ENCODE peak calls at places on chromosomes 12 and 14, in four cellular contexts. P is hepatic stellate cell; B is GM13977; O is stimulated activated CD4-positive, alpha-beta T cell treated with anti-CD3 and anti-CD28 coated beads, TNF-alpha, amount 100 ng/mL, for 4 hours. Y is an unnamed sample.
A peak's percentile ranks its signal among the peaks of the same experiment; 100 is the strongest.

GRCh38 chr14:105737504-105738246 is 211.3 kb downstream of the TMEM121 start:
- DNase-seq in B (peak; percentile 4), O (no peak), P (no peak), Y (peak; percentile 37)

GRCh38 chr12:90163975-90164374 is 455.3 kb upstream of the ATP2B1 start:
- DNase-seq in O (no peak), B (no peak), P (no peak), Y (no peak)

GRCh38 chr14:57403521-57403864 is 13.1 kb downstream of the NAA30 start:
- DNase-seq in B (no peak), O (no peak), P (no peak), Y (no peak)

GRCh38 chr12:5027436-5027835 is 16.2 kb upstream of the KCNA5 start:
- DNase-seq in O (no peak), B (no peak), P (no peak), Y (no peak)

GRCh38 chr14:32908487-32909084 is 30.1 kb upstream of the NPAS3 start:
- DNase-seq in P (no peak), B (no peak), O (no peak), Y (no peak)

GRCh38 chr12:91317324-91317723 is 134.7 kb upstream of the DCN start:
- DNase-seq in B (no peak), P (no peak), O (no peak), Y (no peak)

GRCh38 chr14:69699743-69700309 is 67.1 kb upstream of the SRSF5 start:
- DNase-seq in P (no peak), O (no peak), B (no peak), Y (no peak)

GRCh38 chr12:116442981-116443380 is 116.2 kb upstream of the MAP1LC3B2 start:
- DNase-seq in O (no peak), P (peak; percentile 19), B (no peak), Y (no peak)

GRCh38 chr12:2891240-2892053 is 756 bp downstream of the TULP3 start:
- DNase-seq in P (peak; percentile 52), O (no peak), B (no peak), Y (peak; percentile 75)

GRCh38 chr14:104935026-104935650 is 10.5 kb downstream of the PLD4 start:
- DNase-seq in P (no peak), B (no peak), O (no peak), Y (peak; percentile 30)

GRCh38 chr12:20220339-20220738 is 148.0 kb upstream of the PDE3A start:
- DNase-seq in P (peak; percentile 5), B (peak; percentile 18), O (no peak), Y (peak; percentile 37)

GRCh38 chr12:130162267-130162666 is at the start of gene FZD10:
- DNase-seq in B (peak; percentile 43), O (no peak), P (no peak), Y (no peak)

Y was measured in osteoblast.